ENCODE peak calls at places on chromosome 12, in five cellular contexts. X is activated CD4-positive, CD25-positive, alpha-beta regulatory T cell treated with anti-CD3 and anti-CD28 coated beads, Interleukin-2, amount 50 U/mL, for 16 hours; C is Kasumi-1; L is NCI-H1105; M is activated CD8-positive, alpha-beta memory T cell treated with anti-CD3 and anti-CD28 coated beads for 4 hours. K is an unnamed sample.

GRCh38 chr12:20314325-20314724 is 54.0 kb upstream of the PDE3A start:
- DNase-seq in X (no peak), C (no peak), L (no peak), M (no peak), K (no peak)

GRCh38 chr12:121713257-121714155 is 954 bp downstream of the TMEM120B start:
- DNase-seq in X (no peak), C (peak; percentile 28), L (no peak), M (peak; percentile 19), K (no peak)

GRCh38 chr12:111063296-111064026 is 143.1 kb upstream of the MYL2 start:
- DNase-seq in X (no peak), C (no peak), L (no peak), M (no peak), K (no peak)

GRCh38 chr12:25764409-25764808 is 194.1 kb upstream of the RASSF8 start:
- DNase-seq in X (no peak), C (no peak), L (no peak), M (no peak), K (no peak)

GRCh38 chr12:9810721-9811120 is 16.6 kb upstream of the KLRF1 start:
- DNase-seq in X (no peak), C (no peak), L (no peak), M (no peak), K (no peak)

GRCh38 chr12:97276198-97276580 is 186.4 kb upstream of the RMST start:
- DNase-seq in X (no peak), C (no peak), L (no peak), M (no peak), K (no peak)

GRCh38 chr12:100199347-100200136 is 1.1 kb upstream of the ACTR6 start:
- DNase-seq in X (peak; percentile 57), C (peak; percentile 31), L (peak; percentile 94), M (peak; percentile 50), K (peak; percentile 47)

GRCh38 chr12:59040651-59041050 is 120.3 kb upstream of the LRIG3 start:
- DNase-seq in X (no peak), C (no peak), L (peak; percentile 8), M (no peak), K (no peak)

GRCh38 chr12:108375986-108376663 is 37.0 kb upstream of the CMKLR1 start:
- DNase-seq in X (no peak), C (no peak), L (no peak), M (no peak), K (no peak)

GRCh38 chr12:24617471-24617870 is 331.4 kb downstream of the BCAT1 start:
- DNase-seq in X (no peak), C (no peak), L (no peak), M (no peak), K (no peak)

GRCh38 chr12:89874146-89874545 is 165.5 kb upstream of the ATP2B1 start:
- DNase-seq in X (no peak), C (no peak), L (no peak), M (no peak), K (no peak)

GRCh38 chr12:13044859-13045384 is 741 bp downstream of the FAM234B start:
- DNase-seq in X (no peak), C (no peak), L (no peak), M (no peak), K (no peak)

GRCh38 chr12:46266382-46266791 is 2.5 kb downstream of the SLC38A1 start:
- DNase-seq in X (no peak), C (peak; percentile 11), L (peak; percentile 59), M (no peak), K (peak; percentile 14)

GRCh38 chr12:68978678-68979077 is 45.7 kb upstream of the CPM start:
- DNase-seq in X (no peak), C (peak; percentile 67), L (no peak), M (no peak), K (no peak)

GRCh38 chr12:1662761-1663439 is 28.0 kb upstream of the ADIPOR2 start:
- DNase-seq in X (no peak), C (no peak), L (no peak), M (no peak), K (no peak)

GRCh38 chr12:42284157-42284556 is 41.7 kb downstream of the ZCRB1 start:
- DNase-seq in X (no peak), C (peak; percentile 61), L (no peak), M (no peak), K (no peak)

GRCh38 chr12:15701212-15701611 is 88.0 kb downstream of the EPS8 start:
- DNase-seq in X (no peak), C (no peak), L (no peak), M (no peak), K (no peak)

GRCh38 chr12:16112626-16113560 is 164.6 kb downstream of the SLC15A5 start:
- DNase-seq in X (no peak), C (no peak), L (peak; percentile 29), M (no peak), K (no peak)

GRCh38 chr12:115871714-115872113 is 405.8 kb downstream of the MED13L start:
- DNase-seq in X (no peak), C (peak; percentile 71), L (peak; percentile 85), M (no peak), K (no peak)

GRCh38 chr12:19884081-19884480 is 444.8 kb downstream of the AEBP2 start:
- DNase-seq in X (no peak), C (no peak), L (no peak), M (no peak), K (no peak)

GRCh38 chr12:10940389-10940788 is 1.3 kb upstream of the TAS2R14 start:
- DNase-seq in X (no peak), C (no peak), L (no peak), M (no peak), K (no peak)

GRCh38 chr12:124411291-124411878 is 116.5 kb downstream of the RFLNA start:
- DNase-seq in X (no peak), C (no peak), L (no peak), M (no peak), K (no peak)

GRCh38 chr12:116628989-116629388 is 69.8 kb downstream of the MAP1LC3B2 start:
- DNase-seq in X (no peak), C (peak; percentile 75), L (no peak), M (no peak), K (no peak)

GRCh38 chr12:77537648-77538047 is 293.0 kb upstream of the NAV3 start:
- DNase-seq in X (no peak), C (no peak), L (no peak), M (no peak), K (no peak)

GRCh38 chr12:112574896-112575558 is 156.3 kb downstream of the PTPN11 start:
- DNase-seq in X (no peak), C (no peak), L (no peak), M (no peak), K (no peak)

GRCh38 chr12:130815028-130815741 is 23.9 kb downstream of the STX2 start:
- DNase-seq in X (no peak), C (no peak), L (no peak), M (no peak), K (no peak)

GRCh38 chr12:93616584-93617101 is 44.2 kb downstream of the SOCS2 start:
- DNase-seq in X (no peak), C (no peak), L (no peak), M (no peak), K (no peak)

GRCh38 chr12:116238149-116238548 is 39.3 kb downstream of the MED13L start:
- DNase-seq in X (no peak), C (no peak), L (no peak), M (no peak), K (no peak)

GRCh38 chr12:15599266-15600037 is 189.7 kb downstream of the EPS8 start:
- DNase-seq in X (no peak), C (no peak), L (peak; percentile 54), M (no peak), K (no peak)

GRCh38 chr12:16726879-16727278 is 120.9 kb upstream of the LMO3 start:
- DNase-seq in X (no peak), C (no peak), L (no peak), M (no peak), K (no peak)

GRCh38 chr12:104720346-104721064 is 237.6 kb downstream of the SLC41A2 start:
- DNase-seq in X (peak; percentile 27), C (no peak), L (no peak), M (peak; percentile 42), K (peak; percentile 24)

GRCh38 chr12:33427071-33427470 is 12.5 kb downstream of the SYT10 start:
- DNase-seq in X (no peak), C (peak; percentile 4), L (peak; percentile 3), M (no peak), K (no peak)

GRCh38 chr12:6765634-6766581 is at the start of gene PTMS:
- DNase-seq in X (no peak), C (no peak), L (peak; percentile 97), M (no peak), K (no peak)

GRCh38 chr12:39605501-39605900 is 14.1 kb downstream of the ABCD2 start:
- DNase-seq in X (no peak), C (no peak), L (no peak), M (no peak), K (no peak)

GRCh38 chr12:53232641-53233538 is 881 bp upstream of the RARG start:
- DNase-seq in X (no peak), C (peak; percentile 29), L (no peak), M (no peak), K (no peak)

GRCh38 chr12:37546901-37547475 is 769.6 kb upstream of the ALG10B start:
- DNase-seq in X (no peak), C (no peak), L (no peak), M (no peak), K (no peak)

GRCh38 chr12:72296389-72296788 is 24.2 kb downstream of the TRHDE start:
- DNase-seq in X (no peak), C (no peak), L (no peak), M (no peak), K (no peak)

GRCh38 chr12:106907411-106907810 is 48.3 kb upstream of the TMEM263 start:
- DNase-seq in X (no peak), C (no peak), L (no peak), M (no peak), K (no peak)

K was measured in activated naive CD8-positive, alpha-beta T cell treated with anti-CD3 and anti-CD28 coated beads, Interleukin-2, amount 50 U/mL, for 16 hours.